ENCODE peak calls at places on chromosomes 11 and 22, in seven cellular contexts. One of them, this sample, is unnamed.

GRCh38 chr22:31635638-31636306 is 26.2 kb downstream of the PISD start:
- DNase-seq in HepG2: no peak
- DNase-seq in K562: no peak
- DNase-seq in H1: no peak
- DNase-seq in GM12878: no peak
- DNase-seq in endothelial cell of umbilical vein: no peak
- DNase-seq in HCT116: no peak
- DNase-seq in this sample: no peak

GRCh38 chr22:19055801-19056200 is 66.4 kb downstream of the DGCR2 start:
- DNase-seq in HCT116: no peak
- DNase-seq in H1: no peak
- DNase-seq in GM12878: no peak
- DNase-seq in HepG2: no peak
- DNase-seq in K562: no peak
- DNase-seq in endothelial cell of umbilical vein: no peak
- DNase-seq in this sample: no peak

GRCh38 chr11:2586091-2586792 is 113.6 kb downstream of the KCNQ1OT1 start:
- DNase-seq in H1: no peak
- DNase-seq in K562: no peak
- DNase-seq in HepG2: no peak
- DNase-seq in HCT116: no peak
- DNase-seq in endothelial cell of umbilical vein: no peak
- DNase-seq in GM12878: no peak
- DNase-seq in this sample: no peak

GRCh38 chr11:5807580-5807979 is 1.1 kb upstream of the OR52N2 start:
- DNase-seq in HCT116: no peak
- DNase-seq in K562: no peak
- DNase-seq in HepG2: peak; percentile 8
- DNase-seq in H1: peak; percentile 56
- DNase-seq in GM12878: no peak
- DNase-seq in endothelial cell of umbilical vein: no peak
- DNase-seq in this sample: no peak

GRCh38 chr11:76579047-76579751 is 91.3 kb downstream of the LRRC32 start:
- DNase-seq in endothelial cell of umbilical vein: peak; percentile 97
- DNase-seq in K562: peak; percentile 39
- DNase-seq in HepG2: no peak
- DNase-seq in H1: peak; percentile 72
- DNase-seq in HCT116: no peak
- DNase-seq in GM12878: no peak
- DNase-seq in this sample: no peak

GRCh38 chr11:30155428-30155827 is 75.4 kb upstream of the FSHB start:
- DNase-seq in K562: no peak
- DNase-seq in GM12878: no peak
- DNase-seq in H1: no peak
- DNase-seq in endothelial cell of umbilical vein: no peak
- DNase-seq in HepG2: no peak
- DNase-seq in HCT116: no peak
- DNase-seq in this sample: no peak

GRCh38 chr11:22244986-22245592 is 52.2 kb downstream of the ANO5 start:
- DNase-seq in endothelial cell of umbilical vein: peak; percentile 36
- DNase-seq in K562: peak; percentile 22
- DNase-seq in GM12878: no peak
- DNase-seq in HCT116: peak; percentile 15
- DNase-seq in HepG2: peak; percentile 20
- DNase-seq in H1: no peak
- DNase-seq in this sample: peak; percentile 6

GRCh38 chr22:28570697-28571373 is 108.8 kb downstream of the TTC28 start:
- DNase-seq in H1: no peak
- DNase-seq in endothelial cell of umbilical vein: peak; percentile 39
- DNase-seq in HCT116: no peak
- DNase-seq in HepG2: no peak
- DNase-seq in K562: no peak
- DNase-seq in GM12878: no peak
- DNase-seq in this sample: no peak

GRCh38 chr11:31690516-31690915 is 120.6 kb downstream of the PAX6 start:
- DNase-seq in K562: no peak
- DNase-seq in GM12878: no peak
- DNase-seq in HepG2: no peak
- DNase-seq in endothelial cell of umbilical vein: peak; percentile 41
- DNase-seq in HCT116: no peak
- DNase-seq in H1: no peak
- DNase-seq in this sample: no peak

GRCh38 chr11:83779876-83780275 is 493.7 kb upstream of the CCDC90B start:
- DNase-seq in H1: no peak
- DNase-seq in K562: no peak
- DNase-seq in HCT116: no peak
- DNase-seq in HepG2: no peak
- DNase-seq in endothelial cell of umbilical vein: no peak
- DNase-seq in GM12878: no peak
- DNase-seq in this sample: peak; percentile 35

GRCh38 chr11:47451990-47452389 is 3.1 kb upstream of the RAPSN start:
- DNase-seq in H1: no peak
- DNase-seq in GM12878: no peak
- DNase-seq in HCT116: no peak
- DNase-seq in endothelial cell of umbilical vein: no peak
- DNase-seq in K562: no peak
- DNase-seq in HepG2: no peak
- DNase-seq in this sample: no peak

GRCh38 chr11:44505591-44506054 is 59.8 kb upstream of the CD82 start:
- DNase-seq in HCT116: no peak
- DNase-seq in H1: no peak
- DNase-seq in HepG2: no peak
- DNase-seq in endothelial cell of umbilical vein: no peak
- DNase-seq in K562: peak; percentile 66
- DNase-seq in GM12878: no peak
- DNase-seq in this sample: no peak

GRCh38 chr11:97938789-97939188 is 1082.0 kb upstream of the CNTN5 start:
- DNase-seq in H1: no peak
- DNase-seq in endothelial cell of umbilical vein: no peak
- DNase-seq in GM12878: no peak
- DNase-seq in HCT116: no peak
- DNase-seq in HepG2: no peak
- DNase-seq in K562: no peak
- DNase-seq in this sample: no peak

GRCh38 chr11:969651-970205 is 44.1 kb downstream of the AP2A2 start:
- DNase-seq in K562: no peak
- DNase-seq in GM12878: no peak
- DNase-seq in endothelial cell of umbilical vein: no peak
- DNase-seq in H1: no peak
- DNase-seq in HepG2: no peak
- DNase-seq in HCT116: no peak
- DNase-seq in this sample: no peak

GRCh38 chr11:118068206-118068944 is 8.5 kb upstream of the TMPRSS4 start:
- DNase-seq in HepG2: no peak
- DNase-seq in H1: peak; percentile 72
- DNase-seq in GM12878: no peak
- DNase-seq in endothelial cell of umbilical vein: no peak
- DNase-seq in HCT116: no peak
- DNase-seq in K562: peak; percentile 63
- DNase-seq in this sample: no peak

GRCh38 chr22:19820880-19821522 is 33.7 kb downstream of the GNB1L start:
- DNase-seq in HepG2: no peak
- DNase-seq in H1: peak; percentile 50
- DNase-seq in HCT116: no peak
- DNase-seq in K562: no peak
- DNase-seq in endothelial cell of umbilical vein: no peak
- DNase-seq in GM12878: no peak
- DNase-seq in this sample: no peak

GRCh38 chr11:58905716-58906547 is 33.4 kb upstream of the GLYATL1 start:
- DNase-seq in HepG2: no peak
- DNase-seq in K562: no peak
- DNase-seq in H1: peak; percentile 86
- DNase-seq in GM12878: no peak
- DNase-seq in endothelial cell of umbilical vein: peak; percentile 17
- DNase-seq in HCT116: no peak
- DNase-seq in this sample: peak; percentile 24

GRCh38 chr11:106989056-106989455 is 29.2 kb downstream of the GUCY1A2 start:
- DNase-seq in HCT116: no peak
- DNase-seq in GM12878: no peak
- DNase-seq in HepG2: no peak
- DNase-seq in H1: no peak
- DNase-seq in endothelial cell of umbilical vein: no peak
- DNase-seq in K562: no peak
- DNase-seq in this sample: no peak

GRCh38 chr11:30789270-30789669 is 203.1 kb upstream of the MPPED2 start:
- DNase-seq in HepG2: no peak
- DNase-seq in HCT116: no peak
- DNase-seq in endothelial cell of umbilical vein: no peak
- DNase-seq in H1: no peak
- DNase-seq in K562: no peak
- DNase-seq in GM12878: no peak
- DNase-seq in this sample: no peak

GRCh38 chr22:32748509-32748908 is 53.0 kb upstream of the TIMP3 start:
- DNase-seq in GM12878: no peak
- DNase-seq in HCT116: no peak
- DNase-seq in HepG2: no peak
- DNase-seq in H1: no peak
- DNase-seq in K562: no peak
- DNase-seq in endothelial cell of umbilical vein: no peak
- DNase-seq in this sample: no peak

GRCh38 chr22:17703811-17704210 is 65.3 kb downstream of the BCL2L13 start:
- DNase-seq in HCT116: no peak
- DNase-seq in H1: no peak
- DNase-seq in GM12878: no peak
- DNase-seq in K562: no peak
- DNase-seq in HepG2: no peak
- DNase-seq in endothelial cell of umbilical vein: no peak
- DNase-seq in this sample: no peak

GRCh38 chr22:48456449-48456848 is 1371.2 kb downstream of the BRD1 start:
- DNase-seq in endothelial cell of umbilical vein: no peak
- DNase-seq in H1: no peak
- DNase-seq in HepG2: no peak
- DNase-seq in GM12878: no peak
- DNase-seq in K562: no peak
- DNase-seq in HCT116: no peak
- DNase-seq in this sample: no peak
- H3K9me3 ChIP-seq in endothelial cell of umbilical vein: peaks cover 6% of the 10 kb centered on the region
- H3K9me3 ChIP-seq in H1: no peaks in the 10 kb centered on the region
- H3K9me3 ChIP-seq in HepG2: no peaks in the 10 kb centered on the region
- H3K9me3 ChIP-seq in GM12878: no peaks in the 10 kb centered on the region
- H3K9me3 ChIP-seq in K562: no peaks in the 10 kb centered on the region
- H3K9me3 ChIP-seq in HCT116: no peaks in the 10 kb centered on the region
- H3K9me3 ChIP-seq in this sample: no peaks in the 10 kb centered on the region

DNA sequence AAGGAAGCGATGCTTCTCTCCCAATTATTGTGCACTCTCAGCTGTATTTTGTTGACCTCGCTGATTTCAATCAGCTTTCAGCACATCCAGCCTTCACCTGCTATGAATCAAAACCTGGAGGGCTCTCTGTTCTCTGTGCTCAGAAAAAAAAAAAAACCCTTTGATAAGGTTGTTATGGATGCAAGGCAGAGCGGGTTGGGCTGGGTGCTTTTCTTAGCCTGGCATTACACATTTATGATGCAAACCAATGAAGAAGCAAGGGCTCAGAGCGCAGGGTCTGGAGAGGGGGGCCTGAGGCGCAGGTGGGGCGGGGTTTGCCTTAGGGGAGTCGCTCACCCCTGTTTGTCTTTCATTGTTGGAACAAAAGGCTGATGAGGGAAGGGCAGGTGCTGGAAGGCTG is 86.0 kb upstream of the CADM1 start:
- DNase-seq in HepG2: no peak
- DNase-seq in HCT116: no peak
- DNase-seq in H1: no peak
- DNase-seq in endothelial cell of umbilical vein: no peak
- DNase-seq in GM12878: no peak
- DNase-seq in K562: no peak
- DNase-seq in this sample: no peak
- TF ChIP-seq EZH2 in HepG2: no peak
- TF ChIP-seq EZH2 in HCT116: no peak
- TF ChIP-seq EZH2 in H1: no peak
- TF ChIP-seq EZH2 in endothelial cell of umbilical vein: no peak
- TF ChIP-seq EZH2 in GM12878: no peak
- TF ChIP-seq EZH2 in K562: no peak
- TF ChIP-seq EZH2 in this sample: no peak

GRCh38 chr11:64233913-64234839 is at the start of gene VEGFB:
- DNase-seq in K562: peak; percentile 84
- DNase-seq in GM12878: no peak
- DNase-seq in HCT116: no peak
- DNase-seq in H1: peak; percentile 75
- DNase-seq in endothelial cell of umbilical vein: peak; percentile 48
- DNase-seq in HepG2: no peak
- DNase-seq in this sample: no peak
- TF ChIP-seq POLR2AphosphoS5 in K562: no peak
- TF ChIP-seq POLR2AphosphoS5 in GM12878: no peak
- TF ChIP-seq POLR2AphosphoS5 in HCT116: peak; percentile 76
- TF ChIP-seq POLR2AphosphoS5 in H1: no peak
- TF ChIP-seq POLR2AphosphoS5 in endothelial cell of umbilical vein: peak; percentile 47
- TF ChIP-seq POLR2AphosphoS5 in HepG2: peak; percentile 27
- TF ChIP-seq POLR2AphosphoS5 in this sample: peak; percentile 36

GRCh38 chr11:134383576-134384221 is 28.3 kb downstream of the B3GAT1 start:
- DNase-seq in HepG2: no peak
- DNase-seq in HCT116: no peak
- DNase-seq in H1: no peak
- DNase-seq in GM12878: no peak
- DNase-seq in endothelial cell of umbilical vein: no peak
- DNase-seq in K562: no peak
- DNase-seq in this sample: no peak
- H3K9me3 ChIP-seq in HepG2: no peaks in the 10 kb centered on the region
- H3K9me3 ChIP-seq in HCT116: no peaks in the 10 kb centered on the region
- H3K9me3 ChIP-seq in H1: no peaks in the 10 kb centered on the region
- H3K9me3 ChIP-seq in GM12878: no peaks in the 10 kb centered on the region
- H3K9me3 ChIP-seq in endothelial cell of umbilical vein: no peaks in the 10 kb centered on the region
- H3K9me3 ChIP-seq in K562: no peaks in the 10 kb centered on the region
- H3K9me3 ChIP-seq in this sample: no peaks in the 10 kb centered on the region

GRCh38 chr11:123645576-123645975 is 8.8 kb downstream of the SCN3B start:
- DNase-seq in HCT116: no peak
- DNase-seq in GM12878: no peak
- DNase-seq in HepG2: no peak
- DNase-seq in endothelial cell of umbilical vein: no peak
- DNase-seq in H1: no peak
- DNase-seq in K562: no peak
- DNase-seq in this sample: no peak

GRCh38 chr11:123653405-123653996 is 923 bp downstream of the SCN3B start:
- DNase-seq in GM12878: no peak
- DNase-seq in HCT116: no peak
- DNase-seq in H1: no peak
- DNase-seq in HepG2: no peak
- DNase-seq in K562: no peak
- DNase-seq in endothelial cell of umbilical vein: no peak
- DNase-seq in this sample: no peak

GRCh38 chr11:123654566-123655081 is at the start of gene SCN3B:
- DNase-seq in endothelial cell of umbilical vein: peak; percentile 84
- DNase-seq in K562: peak; percentile 75
- DNase-seq in H1: peak; percentile 91
- DNase-seq in GM12878: no peak
- DNase-seq in HCT116: no peak
- DNase-seq in HepG2: peak; percentile 24
- DNase-seq in this sample: no peak

GRCh38 chr11:123653997-123654565 is 343 bp downstream of the SCN3B start:
- DNase-seq in endothelial cell of umbilical vein: peak; percentile 56
- DNase-seq in GM12878: no peak
- DNase-seq in H1: peak; percentile 83
- DNase-seq in HCT116: no peak
- DNase-seq in K562: peak; percentile 36
- DNase-seq in HepG2: no peak
- DNase-seq in this sample: no peak

GRCh38 chr11:123650901-123651300 is 3.5 kb downstream of the SCN3B start:
- DNase-seq in HCT116: no peak
- DNase-seq in endothelial cell of umbilical vein: no peak
- DNase-seq in K562: no peak
- DNase-seq in H1: no peak
- DNase-seq in HepG2: no peak
- DNase-seq in GM12878: no peak
- DNase-seq in this sample: no peak
- TF ChIP-seq EZH2 in HCT116: no peak
- TF ChIP-seq EZH2 in endothelial cell of umbilical vein: no peak
- TF ChIP-seq EZH2 in K562: no peak
- TF ChIP-seq EZH2 in H1: no peak
- TF ChIP-seq EZH2 in HepG2: no peak
- TF ChIP-seq EZH2 in GM12878: no peak
- TF ChIP-seq EZH2 in this sample: no peak